ENCODE peak calls at places on chromosomes 1 and 21, in ten cellular contexts. Y is CD8-positive, alpha-beta T cell; I is right lobe of liver; U is AG04450; X is esophagus squamous epithelium; A is endodermal cell; C is heart right ventricle; E is H1; L is IMR-90; G is A549. N is an unnamed sample.

GRCh38 chr1:170340259-170340658 is 191.7 kb upstream of the GORAB start:
- DNase-seq in Y (no peak), I (no peak), U (no peak), X (no peak), A (no peak), C (no peak), E (no peak), L (peak; percentile 39), G (no peak), N (no peak)

GRCh38 chr1:52432807-52433206 is 28.4 kb downstream of the PRPF38A start:
- DNase-seq in Y (no peak), I (no peak), U (no peak), X (no peak), A (no peak), C (no peak), E (no peak), L (no peak), G (no peak), N (no peak)

GRCh38 chr21:44062380-44062779 is 44.8 kb upstream of the PWP2 start:
- DNase-seq in Y (no peak), I (no peak), U (no peak), X (no peak), A (no peak), C (no peak), E (no peak), L (no peak), G (no peak), N (no peak)

GRCh38 chr1:55326496-55326895 is 111.3 kb upstream of the USP24 start:
- DNase-seq in Y (no peak), I (no peak), U (no peak), X (no peak), A (peak; percentile 1), C (no peak), E (no peak), L (peak; percentile 62), G (no peak), N (no peak)

GRCh38 chr1:183223467-183223866 is 37.4 kb downstream of the LAMC2 start:
- DNase-seq in Y (no peak), I (no peak), U (no peak), X (no peak), A (no peak), C (no peak), E (no peak), L (peak; percentile 43), G (no peak), N (no peak)

GRCh38 chr21:40173833-40174232 is 306.6 kb downstream of the PCP4 start:
- DNase-seq in Y (no peak), I (no peak), U (no peak), X (no peak), A (peak; percentile 77), C (no peak), E (no peak), L (no peak), G (no peak), N (no peak)

GRCh38 chr1:206721454-206721853 is 36.7 kb downstream of the MAPKAPK2 start:
- DNase-seq in Y (no peak), I (no peak), U (no peak), X (no peak), A (no peak), C (no peak), E (no peak), L (no peak), G (no peak), N (no peak)

GRCh38 chr1:46689326-46689725 is 17.7 kb downstream of the TEX38 start:
- DNase-seq in Y (no peak), I (no peak), U (no peak), X (no peak), A (peak; percentile 80), C (no peak), E (no peak), L (no peak), G (no peak), N (no peak)

GRCh38 chr21:45266518-45267389 is 20.9 kb downstream of the POFUT2 start:
- DNase-seq in Y (peak; percentile 55), I (peak; percentile 44), U (no peak), X (no peak), A (peak; percentile 23), C (no peak), E (no peak), L (no peak), G (no peak), N (no peak)

GRCh38 chr1:25711555-25712298 is 88.3 kb upstream of the SELENON start:
- DNase-seq in Y (peak; percentile 51), I (no peak), U (peak; percentile 67), X (no peak), A (peak; percentile 41), C (no peak), E (no peak), L (peak; percentile 92), G (no peak), N (no peak)

GRCh38 chr1:65948609-65949229 is 156.0 kb downstream of the PDE4B start:
- DNase-seq in Y (no peak), I (no peak), U (no peak), X (no peak), A (no peak), C (no peak), E (no peak), L (peak; percentile 79), G (peak; percentile 33), N (no peak)

GRCh38 chr1:112026018-112026417 is 36.5 kb upstream of the KCND3 start:
- DNase-seq in Y (no peak), I (no peak), U (no peak), X (no peak), A (no peak), C (no peak), E (no peak), L (no peak), G (no peak), N (no peak)
- H3K9me3 ChIP-seq in Y (no peaks in the 10 kb centered on the region), I (no peaks in the 10 kb centered on the region), U (no peaks in the 10 kb centered on the region), X (no peaks in the 10 kb centered on the region), A (no peaks in the 10 kb centered on the region), C (no peaks in the 10 kb centered on the region), E (no peaks in the 10 kb centered on the region), L (no peaks in the 10 kb centered on the region), G (no peaks in the 10 kb centered on the region), N (no peaks in the 10 kb centered on the region)

GRCh38 chr1:167551359-167551758 is 2.2 kb downstream of the CREG1 start:
- DNase-seq in Y (no peak), I (no peak), U (no peak), X (no peak), A (no peak), C (no peak), E (no peak), L (no peak), G (no peak), N (no peak)

GRCh38 chr1:167545349-167545748 is 8.2 kb downstream of the CREG1 start:
- DNase-seq in Y (no peak), I (no peak), U (no peak), X (no peak), A (no peak), C (no peak), E (no peak), L (no peak), G (no peak), N (no peak)

GRCh38 chr1:167544447-167544846 is 9.1 kb downstream of the CREG1 start:
- DNase-seq in Y (no peak), I (no peak), U (no peak), X (no peak), A (no peak), C (no peak), E (no peak), L (no peak), G (no peak), N (no peak)

GRCh38 chr1:167546935-167547334 is 6.6 kb downstream of the CREG1 start:
- DNase-seq in Y (no peak), I (no peak), U (no peak), X (no peak), A (no peak), C (no peak), E (no peak), L (no peak), G (no peak), N (no peak)

GRCh38 chr1:167548059-167548932 is 5.3 kb downstream of the CREG1 start:
- DNase-seq in Y (no peak), I (no peak), U (no peak), X (no peak), A (no peak), C (no peak), E (no peak), L (peak; percentile 53), G (peak; percentile 46), N (no peak)
- H3K4me3 ChIP-seq in Y (no peak overlapping the region), I (no peak overlapping the region), U (no peak overlapping the region), X (no peak overlapping the region), A (no peak overlapping the region), C (no peak overlapping the region), E (no peak overlapping the region), L (no peak overlapping the region), G (no peak overlapping the region), N (no peak overlapping the region)

DNA sequence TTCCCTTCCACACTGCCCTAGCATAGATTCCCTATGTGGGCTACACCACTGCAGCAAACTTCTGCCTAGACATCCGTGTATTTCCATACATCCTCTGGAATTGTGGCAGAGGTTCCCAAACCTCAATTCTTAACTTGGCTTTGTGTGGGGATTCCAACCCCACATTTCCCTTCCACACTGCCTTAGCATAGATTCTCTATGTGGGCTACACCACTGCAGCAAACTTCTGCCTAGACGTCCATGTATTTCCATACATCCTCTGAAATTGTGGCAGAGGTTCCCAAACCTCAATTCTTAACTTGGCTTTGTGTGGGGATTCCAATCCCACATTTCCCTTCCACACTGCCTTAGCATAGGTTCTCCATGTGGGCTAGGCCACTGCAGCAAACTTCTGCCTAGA is 31.4 kb downstream of the ZNF670 start:
- DNase-seq in Y (no peak), I (no peak), U (no peak), X (no peak), A (no peak), C (no peak), E (no peak), L (no peak), G (no peak), N (no peak)
- H3K9me3 ChIP-seq in Y (peaks cover 27% of the 10 kb centered on the region), I (peaks cover 6% of the 10 kb centered on the region), U (peaks cover 44% of the 10 kb centered on the region), X (peaks cover 71% of the 10 kb centered on the region), A (peaks cover 100% of the 10 kb centered on the region), C (no peaks in the 10 kb centered on the region), E (peaks cover 80% of the 10 kb centered on the region), L (peaks cover 42% of the 10 kb centered on the region), G (peaks cover 71% of the 10 kb centered on the region), N (peaks cover 3% of the 10 kb centered on the region)

GRCh38 chr1:238404506-238404905 is 513.8 kb upstream of the ZP4 start:
- DNase-seq in Y (no peak), I (no peak), U (no peak), X (no peak), A (no peak), C (no peak), E (no peak), L (peak; percentile 29), G (no peak), N (no peak)

GRCh38 chr1:238399558-238399957 is 508.8 kb upstream of the ZP4 start:
- DNase-seq in Y (no peak), I (no peak), U (no peak), X (no peak), A (peak; percentile 55), C (no peak), E (no peak), L (no peak), G (no peak), N (peak; percentile 17)

GRCh38 chr1:238406098-238406497 is 515.4 kb upstream of the ZP4 start:
- DNase-seq in Y (no peak), I (no peak), U (no peak), X (no peak), A (no peak), C (no peak), E (no peak), L (no peak), G (no peak), N (no peak)

GRCh38 chr1:238404921-238405320 is 514.2 kb upstream of the ZP4 start:
- DNase-seq in Y (no peak), I (no peak), U (no peak), X (no peak), A (no peak), C (no peak), E (no peak), L (peak; percentile 51), G (no peak), N (no peak)

GRCh38 chr1:238401138-238401537 is 510.4 kb upstream of the ZP4 start:
- DNase-seq in Y (no peak), I (no peak), U (no peak), X (no peak), A (no peak), C (no peak), E (no peak), L (no peak), G (no peak), N (no peak)
- H3K4me3 ChIP-seq in Y (no peak overlapping the region), I (no peak overlapping the region), U (no peak overlapping the region), X (no peak overlapping the region), A (no peak overlapping the region), C (no peak overlapping the region), E (no peak overlapping the region), L (no peak overlapping the region), G (no peak overlapping the region), N (no peak overlapping the region)

N was measured in BE2C.